ENCODE peak calls at places on chromosome 11, in four cellular contexts. F is H1, I is GM12878, T is HepG2. Q is an unnamed sample.

GRCh38 chr11:127345819-127346459 is 345.4 kb upstream of the KIRREL3 start:
- DNase-seq in F (peak; percentile 69), I (no peak), T (peak; percentile 13), Q (peak; percentile 27)

GRCh38 chr11:12084191-12084717 is 26.1 kb upstream of the MICAL2 start:
- DNase-seq in F (no peak), I (no peak), T (no peak), Q (no peak)

GRCh38 chr11:122633219-122633829 is 22.2 kb upstream of the UBASH3B start:
- DNase-seq in F (no peak), I (no peak), T (peak; percentile 62), Q (peak; percentile 28)

GRCh38 chr11:19820100-19820499 is 107.5 kb downstream of the NAV2 start:
- DNase-seq in F (no peak), I (no peak), T (no peak), Q (no peak)

GRCh38 chr11:117818036-117818858 is 6.3 kb downstream of the FXYD2 start:
- DNase-seq in F (no peak), I (no peak), T (no peak), Q (no peak)

GRCh38 chr11:1508491-1508891 is 21.9 kb upstream of the MOB2 start:
- DNase-seq in F (no peak), I (no peak), T (no peak), Q (no peak)

GRCh38 chr11:19087658-19088057 is 27.1 kb upstream of the MRGPRX2 start:
- DNase-seq in F (no peak), I (no peak), T (no peak), Q (no peak)

GRCh38 chr11:65291613-65292012 is 23.1 kb upstream of the CDC42EP2 start:
- DNase-seq in F (no peak), I (no peak), T (peak; percentile 56), Q (no peak)

GRCh38 chr11:829116-829945 is 1.6 kb downstream of the CRACR2B start:
- DNase-seq in F (peak; percentile 76), I (no peak), T (no peak), Q (no peak)

GRCh38 chr11:112655386-112655785 is 305.8 kb upstream of the NCAM1 start:
- DNase-seq in F (no peak), I (no peak), T (no peak), Q (no peak)

GRCh38 chr11:119262668-119263351 is 54.1 kb downstream of the MCAM start:
- DNase-seq in F (no peak), I (peak; percentile 63), T (no peak), Q (no peak)

GRCh38 chr11:44607324-44607962 is 42.0 kb downstream of the CD82 start:
- DNase-seq in F (no peak), I (no peak), T (no peak), Q (no peak)

GRCh38 chr11:134014502-134014901 is 54.4 kb upstream of the JAM3 start:
- DNase-seq in F (no peak), I (no peak), T (no peak), Q (no peak)

GRCh38 chr11:76984741-76985140 is 49.5 kb upstream of the B3GNT6 start:
- DNase-seq in F (no peak), I (no peak), T (no peak), Q (no peak)

GRCh38 chr11:41201156-41201555 is 258.3 kb downstream of the LRRC4C start:
- DNase-seq in F (peak; percentile 78), I (no peak), T (peak; percentile 21), Q (peak; percentile 71)

GRCh38 chr11:123194308-123195181 is 503 bp downstream of the CLMP start:
- DNase-seq in F (no peak), I (no peak), T (no peak), Q (no peak)

GRCh38 chr11:110777765-110778164 is 65.5 kb upstream of the ARHGAP20 start:
- DNase-seq in F (no peak), I (peak; percentile 24), T (no peak), Q (no peak)

GRCh38 chr11:12687216-12687623 is 13.0 kb downstream of the TEAD1 start:
- DNase-seq in F (no peak), I (no peak), T (no peak), Q (no peak)

GRCh38 chr11:34234086-34234740 is 123.6 kb downstream of the ABTB2 start:
- DNase-seq in F (peak; percentile 67), I (peak; percentile 88), T (no peak), Q (peak; percentile 64)

GRCh38 chr11:88480217-88480616 is 142.7 kb upstream of the CTSC start:
- DNase-seq in F (no peak), I (no peak), T (no peak), Q (no peak)

GRCh38 chr11:133821776-133822175 is 23.5 kb downstream of the SPATA19 start:
- DNase-seq in F (peak; percentile 81), I (no peak), T (peak; percentile 48), Q (peak; percentile 77)

GRCh38 chr11:31535479-31535878 is 25.9 kb downstream of the ELP4 start:
- DNase-seq in F (no peak), I (no peak), T (no peak), Q (no peak)

GRCh38 chr11:74157169-74157568 is 13.6 kb downstream of the C2CD3 start:
- DNase-seq in F (no peak), I (no peak), T (no peak), Q (no peak)

GRCh38 chr11:123330471-123330870 is 99.6 kb upstream of the GRAMD1B start:
- DNase-seq in F (no peak), I (no peak), T (no peak), Q (no peak)

GRCh38 chr11:10528121-10528520 is 12.9 kb downstream of the RNF141 start:
- DNase-seq in F (no peak), I (no peak), T (no peak), Q (no peak)

GRCh38 chr11:12196335-12196734 is 85.9 kb downstream of the MICAL2 start:
- DNase-seq in F (no peak), I (no peak), T (no peak), Q (no peak)

GRCh38 chr11:105862736-105863367 is 159.2 kb downstream of the MSANTD4 start:
- DNase-seq in F (no peak), I (no peak), T (peak; percentile 36), Q (peak; percentile 23)

GRCh38 chr11:117839936-117840813 is 15.6 kb upstream of the FXYD2 start:
- DNase-seq in F (peak; percentile 22), I (no peak), T (no peak), Q (no peak)

GRCh38 chr11:69813839-69814238 is 5.4 kb downstream of the FGF3 start:
- DNase-seq in F (no peak), I (no peak), T (no peak), Q (no peak)

GRCh38 chr11:88181776-88182175 is 6.5 kb upstream of the RAB38 start:
- DNase-seq in F (no peak), I (no peak), T (no peak), Q (no peak)

GRCh38 chr11:37280194-37280593 is 682.2 kb upstream of the RAG2 start:
- DNase-seq in F (no peak), I (no peak), T (no peak), Q (no peak)

GRCh38 chr11:117426297-117426685 is 98.6 kb downstream of the CEP164 start:
- DNase-seq in F (peak; percentile 99), I (no peak), T (peak; percentile 38), Q (peak; percentile 63)

GRCh38 chr11:73188301-73188700 is 29.8 kb upstream of the P2RY2 start:
- DNase-seq in F (no peak), I (no peak), T (no peak), Q (no peak)

GRCh38 chr11:102577182-102577581 is 46.6 kb upstream of the MMP7 start:
- DNase-seq in F (no peak), I (no peak), T (no peak), Q (no peak)

GRCh38 chr11:117468888-117469287 is 141.2 kb downstream of the CEP164 start:
- DNase-seq in F (no peak), I (no peak), T (no peak), Q (no peak)

GRCh38 chr11:70473186-70473872 is 75.0 kb downstream of the CTTN start:
- DNase-seq in F (no peak), I (no peak), T (no peak), Q (no peak)

GRCh38 chr11:76147106-76147735 is 59.1 kb downstream of the WNT11 start:
- DNase-seq in F (no peak), I (no peak), T (no peak), Q (no peak)

GRCh38 chr11:82771781-82772180 is 38.1 kb upstream of the FAM181B start:
- DNase-seq in F (no peak), I (no peak), T (no peak), Q (no peak)

GRCh38 chr11:61297341-61297740 is 2.2 kb upstream of the VWCE start:
- DNase-seq in F (no peak), I (no peak), T (no peak), Q (no peak)
- H3K36me3 ChIP-seq in F (peaks cover 27% of the 10 kb centered on the region), I (peaks cover 38% of the 10 kb centered on the region), T (peaks cover 39% of the 10 kb centered on the region), Q (peaks cover 41% of the 10 kb centered on the region)

GRCh38 chr11:3138178-3139085 is 26.7 kb downstream of the OSBPL5 start:
- DNase-seq in F (no peak), I (no peak), T (no peak), Q (no peak)
- TF ChIP-seq SUZ12 in F (no peak), I (no peak), T (no peak), Q (no peak)

DNA sequence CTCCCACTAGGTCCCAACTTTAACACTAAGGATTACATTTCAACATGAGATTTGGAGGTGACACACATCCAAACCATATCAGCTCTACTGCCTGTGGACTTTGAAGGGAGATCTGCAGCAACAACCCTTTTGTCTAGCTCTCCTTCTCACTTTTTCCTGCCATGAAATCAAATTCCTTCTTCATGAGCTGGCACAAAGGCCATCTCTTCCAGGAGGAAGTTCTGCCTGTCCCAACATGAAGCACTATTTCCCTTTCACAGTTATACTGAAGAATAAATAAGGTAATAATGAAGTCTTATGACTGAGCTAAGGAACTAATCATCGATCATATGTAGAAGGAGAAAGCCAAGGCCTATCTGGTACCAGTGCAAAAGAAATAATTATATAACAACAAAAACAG is 253.5 kb upstream of the TENM4 start:
- DNase-seq in F (no peak), I (no peak), T (no peak), Q (no peak)
- H3K36me3 ChIP-seq in F (no peaks in the 10 kb centered on the region), I (no peaks in the 10 kb centered on the region), T (no peaks in the 10 kb centered on the region), Q (no peaks in the 10 kb centered on the region)

DNA sequence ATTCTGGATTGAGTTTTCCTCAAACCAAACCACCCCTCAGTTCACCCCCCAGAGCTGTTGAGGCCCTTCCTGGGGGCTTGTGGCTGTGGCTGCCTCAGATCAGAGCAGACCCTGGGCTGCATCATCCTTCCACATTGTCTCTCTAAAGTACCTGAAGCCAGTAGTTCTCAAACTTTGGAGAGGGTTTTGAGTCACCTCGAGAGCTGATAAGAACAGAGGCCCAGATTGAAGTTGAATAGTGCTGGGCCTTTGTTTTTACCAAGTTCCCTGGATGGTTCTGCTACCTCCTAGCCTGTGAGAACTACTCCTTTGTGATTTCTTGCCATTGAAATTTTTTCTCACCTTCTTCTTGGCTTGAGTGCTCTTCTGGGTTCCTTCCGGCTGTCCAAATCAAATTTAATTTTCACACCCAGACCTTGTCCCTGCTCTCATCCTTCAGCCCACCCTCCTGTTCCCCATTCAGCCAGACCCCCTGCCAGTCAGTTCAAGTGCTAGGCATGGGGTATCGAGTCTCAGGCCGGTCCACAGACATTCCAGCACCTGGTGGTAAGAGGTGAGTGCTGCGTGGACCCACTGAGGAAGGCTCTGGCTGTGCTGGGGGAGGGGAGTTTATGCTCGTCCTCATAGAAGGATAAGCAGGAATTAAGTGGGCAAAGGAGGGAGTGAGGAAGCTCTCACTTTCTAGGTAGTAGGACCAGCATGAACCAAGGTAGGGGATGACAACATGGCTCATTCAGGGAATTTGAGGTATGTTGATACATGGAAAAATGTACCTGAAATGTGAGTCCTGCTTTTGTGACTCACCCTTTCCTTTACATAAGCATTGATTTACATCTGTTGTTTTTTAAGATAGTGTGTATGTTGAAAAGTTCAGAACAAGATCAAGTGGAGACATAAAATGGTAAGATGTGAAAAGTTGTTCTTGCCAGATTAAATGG is 116.5 kb downstream of the PTPRJ start:
- DNase-seq in F (peak; percentile 52), I (no peak), T (peak; percentile 31), Q (no peak)
- TF ChIP-seq SUZ12 in F (no peak), I (no peak), T (no peak), Q (no peak)